ENCODE peak calls at places on chromosome 17, in ten cellular contexts. P, L, W, U, B, Z, N, S, M and H are unnamed samples.

GRCh38 chr17:28843810-28844137 is 1.2 kb upstream of the FAM222B start:
- DNase-seq in P (no peak), Z (no peak), B (no peak), U (no peak), M (peak), N (no peak), W (no peak), S (no peak), L (no peak), H (no peak)

GRCh38 chr17:15941781-15942180 is 3.1 kb upstream of the ADORA2B start:
- DNase-seq in Z (no peak), P (no peak), B (no peak), W (no peak), L (no peak), M (peak), S (no peak), U (no peak), N (no peak), H (no peak)

GRCh38 chr17:49528966-49529365 is 33.9 kb downstream of the NGFR start:
- DNase-seq in S (no peak), M (no peak), P (no peak), B (no peak), U (no peak), Z (peak), N (no peak), L (no peak), W (no peak), H (no peak)

GRCh38 chr17:2688351-2689342 is 22.9 kb downstream of the CLUH start:
- DNase-seq in L (peak), N (peak), U (no peak), W (peak), B (no peak), S (no peak), Z (peak), M (peak), P (no peak), H (no peak)

GRCh38 chr17:36752096-36752888 is 150.9 kb downstream of the MRM1 start:
- DNase-seq in U (peak), L (no peak), W (no peak), N (no peak), M (no peak), B (no peak), S (no peak), Z (peak), P (no peak), H (no peak)

GRCh38 chr17:73516356-73516755 is 127.9 kb downstream of the SDK2 start:
- DNase-seq in N (no peak), W (no peak), S (no peak), Z (peak), M (no peak), B (no peak), L (no peak), U (no peak), P (no peak), H (no peak)

GRCh38 chr17:67443931-67444597 is 67.0 kb downstream of the PITPNC1 start:
- DNase-seq in Z (no peak), L (no peak), P (no peak), U (no peak), B (no peak), W (no peak), S (no peak), M (peak), N (no peak), H (peak)

GRCh38 chr17:55273579-55274370 is 9.0 kb downstream of the HLF start:
- DNase-seq in B (peak), W (no peak), N (peak), Z (no peak), S (no peak), P (no peak), M (peak), U (peak), L (no peak), H (peak)

GRCh38 chr17:27153005-27153404 is 140.9 kb upstream of the WSB1 start:
- DNase-seq in B (no peak), Z (peak), N (no peak), S (no peak), P (no peak), W (no peak), M (no peak), U (no peak), L (peak), H (no peak)

GRCh38 chr17:41328207-41328606 is 12.7 kb upstream of the KRTAP17-1 start:
- DNase-seq in W (no peak), P (no peak), S (no peak), U (no peak), N (no peak), Z (no peak), B (no peak), M (no peak), L (no peak), H (no peak)

GRCh38 chr17:77391668-77392375 is 251.1 kb downstream of the SEC14L1 start:
- DNase-seq in U (peak), Z (no peak), N (peak), S (peak), B (no peak), W (no peak), M (peak), L (no peak), P (no peak), H (no peak)
- TF ChIP-seq POLR2A in U (no peak), Z (no peak), N (no peak), S (no peak), B (no peak), W (no peak), M (peak), L (no peak), P (no peak), H (no peak)

GRCh38 chr17:63426917-63427308 is 19.2 kb downstream of the CYB561 start:
- DNase-seq in M (no peak), U (no peak), Z (no peak), W (no peak), N (no peak), B (no peak), P (no peak), L (no peak), S (no peak), H (no peak)

GRCh38 chr17:63426041-63426916 is 19.8 kb downstream of the CYB561 start:
- DNase-seq in M (peak), L (no peak), W (no peak), P (no peak), S (no peak), N (no peak), Z (no peak), B (no peak), U (no peak), H (no peak)

GRCh38 chr17:63423963-63424362 is 22.1 kb downstream of the CYB561 start:
- DNase-seq in B (no peak), N (no peak), L (no peak), M (no peak), P (no peak), S (no peak), W (no peak), U (no peak), Z (no peak), H (no peak)

GRCh38 chr17:63423251-63423950 is 22.7 kb downstream of the CYB561 start:
- DNase-seq in M (no peak), W (no peak), S (no peak), Z (no peak), N (no peak), B (no peak), U (no peak), L (no peak), P (no peak), H (no peak)

DNA sequence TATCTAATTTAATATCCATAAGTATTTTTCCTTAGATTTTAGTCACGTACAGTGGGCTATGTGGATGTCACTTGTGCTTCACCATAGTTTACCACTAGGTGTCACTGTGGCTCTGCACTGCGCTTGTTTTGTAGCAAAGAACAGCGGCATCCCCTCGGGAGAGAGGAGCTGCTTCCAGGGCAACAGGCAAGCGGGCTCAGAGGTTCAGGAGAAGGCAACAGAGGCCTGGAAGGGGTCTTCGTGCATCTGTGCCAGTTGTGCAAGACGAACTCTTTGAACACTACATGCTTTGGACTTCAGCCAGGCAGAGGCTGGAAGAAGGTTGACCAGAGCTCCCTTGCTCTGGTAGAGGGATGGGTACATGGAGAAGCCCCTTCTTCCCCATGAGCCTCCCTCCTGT is 20.6 kb downstream of the CYB561 start:
- DNase-seq in Z (peak), B (peak), N (peak), M (peak), L (peak), U (peak), W (peak), P (peak), S (no peak), H (peak)
- TF ChIP-seq CTCF in Z (peak), B (peak), N (peak), M (peak), L (peak), U (peak), W (peak), P (peak), S (peak), H (peak)

GRCh38 chr17:76011951-76012350 is 11.3 kb downstream of the CDK3 start:
- DNase-seq in Z (no peak), S (no peak), M (no peak), N (no peak), P (no peak), U (no peak), L (no peak), W (no peak), B (no peak), H (no peak)
- TF ChIP-seq POLR2AphosphoS5 in Z (no peak), S (no peak), M (no peak), N (no peak), P (no peak), U (no peak), L (no peak), W (no peak), B (no peak), H (no peak)

GRCh38 chr17:17413821-17414220 is 63.0 kb upstream of the MED9 start:
- DNase-seq in Z (no peak), P (no peak), B (no peak), L (no peak), N (peak), S (no peak), W (no peak), U (no peak), M (peak), H (no peak)
- TF ChIP-seq POLR2A in Z (no peak), P (no peak), B (no peak), L (no peak), N (no peak), S (no peak), W (no peak), U (no peak), M (no peak), H (no peak)

DNA sequence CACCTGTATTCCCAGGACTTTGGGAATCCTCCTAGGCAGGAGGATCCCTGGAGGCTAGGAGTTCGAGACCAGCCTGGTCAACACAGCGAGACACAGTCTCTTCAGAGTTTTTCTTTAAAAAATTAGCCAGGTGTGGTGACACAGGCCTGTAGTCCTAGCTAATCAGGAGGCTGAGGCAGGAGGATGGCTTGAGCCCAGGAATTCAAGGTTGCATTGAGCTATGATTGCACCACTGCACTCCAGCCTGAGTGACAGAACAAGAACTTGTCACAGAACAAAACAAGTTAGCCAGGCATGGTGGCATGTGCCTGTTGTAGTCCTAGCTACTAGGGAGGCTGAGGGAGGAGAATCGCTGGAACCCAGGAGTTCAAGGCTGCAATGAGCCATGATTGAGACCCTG is 24.8 kb downstream of the ANKRD40 start:
- DNase-seq in L (no peak), B (no peak), M (no peak), N (no peak), W (no peak), Z (peak), S (no peak), U (no peak), P (no peak), H (no peak)
- TF ChIP-seq CTCF in L (no peak), B (no peak), M (no peak), N (no peak), W (no peak), Z (no peak), S (no peak), U (no peak), P (no peak), H (no peak)

DNA sequence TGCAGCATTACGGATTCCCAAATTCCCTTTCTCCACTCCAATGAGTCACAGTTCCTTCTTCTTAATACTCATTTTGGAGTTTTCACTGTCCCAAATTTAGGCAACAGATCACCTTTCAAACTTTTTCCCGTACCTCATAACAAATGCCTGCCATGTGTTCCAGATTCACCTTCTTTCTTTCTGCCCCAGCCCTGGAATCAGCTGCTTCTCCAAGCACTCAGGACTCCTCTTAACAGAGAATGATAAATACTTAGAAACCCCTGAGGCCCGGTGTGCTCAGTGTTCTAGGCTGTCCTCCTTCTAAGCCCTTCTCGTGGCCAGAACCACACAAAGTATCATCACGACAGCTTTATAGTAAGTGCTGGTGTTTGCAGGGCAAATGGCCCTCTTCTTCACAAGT is 14.9 kb downstream of the CSNK1D start:
- DNase-seq in L (no peak), W (no peak), U (no peak), P (no peak), S (no peak), N (no peak), M (no peak), B (no peak), Z (no peak), H (no peak)
- TF ChIP-seq POLR2AphosphoS5 in L (no peak), W (no peak), U (no peak), P (no peak), S (no peak), N (no peak), M (peak), B (no peak), Z (no peak), H (no peak)

DNA sequence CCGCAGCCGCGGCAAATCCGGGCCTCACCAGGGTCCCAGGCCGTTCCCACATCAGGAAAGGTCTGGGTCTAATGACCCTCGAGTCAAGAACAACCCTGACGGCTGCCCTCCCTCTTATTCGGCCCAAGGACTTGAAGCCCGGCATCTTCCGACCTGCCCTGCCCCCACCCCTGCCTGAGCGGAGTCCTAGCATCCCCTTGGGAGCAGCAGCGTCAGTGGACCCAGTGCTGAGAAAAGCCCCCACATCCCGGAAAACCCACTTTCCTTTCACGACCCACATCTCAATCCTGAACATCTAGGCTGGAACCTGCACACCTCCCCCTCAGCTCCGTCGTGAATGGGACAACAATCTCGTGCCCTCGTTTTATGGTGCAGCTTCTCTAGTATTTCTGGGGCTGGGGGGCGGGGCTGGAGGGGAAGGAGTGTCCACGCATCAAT is 796 bp downstream of the TMEM88 start:
- DNase-seq in B (no peak), U (no peak), Z (no peak), M (peak), P (no peak), W (no peak), L (no peak), N (no peak), S (no peak), H (no peak)
- TF ChIP-seq POLR2A in B (no peak), U (no peak), Z (no peak), M (no peak), P (no peak), W (no peak), L (no peak), N (no peak), S (no peak), H (no peak)

GRCh38 chr17:65988451-65988850 is 203.5 kb downstream of the CEP112 start:
- DNase-seq in P (no peak), B (no peak), M (no peak), S (no peak), Z (no peak), U (no peak), L (no peak), N (no peak), W (no peak), H (no peak)

GRCh38 chr17:65985571-65985970 is 206.4 kb downstream of the CEP112 start:
- DNase-seq in N (no peak), S (no peak), W (no peak), B (no peak), L (no peak), U (no peak), Z (no peak), P (no peak), M (no peak), H (no peak)

GRCh38 chr17:65990593-65990992 is 201.3 kb downstream of the CEP112 start:
- DNase-seq in Z (no peak), W (no peak), B (no peak), S (no peak), L (no peak), M (no peak), N (no peak), P (no peak), U (no peak), H (no peak)

GRCh38 chr17:65984299-65984698 is 207.6 kb downstream of the CEP112 start:
- DNase-seq in S (no peak), Z (no peak), B (no peak), W (no peak), L (no peak), P (no peak), N (no peak), M (no peak), U (no peak), H (no peak)

GRCh38 chr17:65987988-65988387 is 203.9 kb downstream of the CEP112 start:
- DNase-seq in B (no peak), Z (no peak), M (no peak), P (peak), L (no peak), S (no peak), W (peak), U (peak), N (no peak), H (peak)
- TF ChIP-seq CTCF in B (peak), Z (no peak), M (no peak), P (peak), L (peak), S (peak), W (peak), U (peak), N (peak), H (peak)

GRCh38 chr17:64259922-64260321 is 3.1 kb downstream of the TEX2 start:
- DNase-seq in Z (no peak), M (no peak), S (no peak), P (no peak), U (no peak), B (no peak), W (no peak), N (no peak), L (no peak), H (no peak)
- TF ChIP-seq POLR2AphosphoS5 in Z (no peak), M (no peak), S (no peak), P (no peak), U (no peak), B (no peak), W (no peak), N (no peak), L (no peak), H (no peak)